ENCODE peak calls at places on chromosome 6, in nine cellular contexts. N is activated T-cell treated with anti-CD3 and anti-CD28 coated beads for 1 hour; U is T-helper 2 cell; B is stimulated activated naive B cell treated with anti-CD40 and anti-IgM and Interleukin-4, amounts not matched to agents 10 μg/mL and 1 μg/mL and 100 μg/mL, for 72 hours; F is NCI-H2081; O is GM13977; P is foreskin fibroblast; K is stimulated activated CD8-positive, alpha-beta memory T cell treated with anti-CD3 and anti-CD28 coated beads, Interleukin-7, amount 100 ng/mL, for 1 hour; V is NCI-H1930. I is an unnamed sample.

GRCh38 chr6:112760831-112761230 is 413.7 kb downstream of the RFPL4B start:
- DNase-seq in O (no peak), N (no peak), K (no peak), U (no peak), F (no peak), B (no peak), P (peak), V (no peak), I (no peak)

GRCh38 chr6:27327023-27327742 is 15.1 kb upstream of the POM121L2 start:
- DNase-seq in N (no peak), O (no peak), K (no peak), B (no peak), P (no peak), U (no peak), V (no peak), F (no peak), I (no peak)

GRCh38 chr6:90220273-90220672 is 76.4 kb downstream of the BACH2 start:
- DNase-seq in F (no peak), U (no peak), K (no peak), O (no peak), V (no peak), N (no peak), P (no peak), B (no peak), I (no peak)

GRCh38 chr6:26342106-26342999 is 22.6 kb upstream of the BTN3A2 start:
- DNase-seq in F (no peak), P (peak), B (no peak), O (peak), U (no peak), N (no peak), K (no peak), V (no peak), I (no peak)

GRCh38 chr6:110633731-110634130 is 157.3 kb upstream of the SLC22A16 start:
- DNase-seq in O (no peak), B (no peak), F (no peak), N (no peak), K (no peak), V (no peak), U (no peak), P (no peak), I (no peak)

GRCh38 chr6:56827908-56828649 is 126.8 kb upstream of the BEND6 start:
- DNase-seq in O (no peak), V (no peak), P (no peak), U (no peak), B (no peak), F (no peak), N (no peak), K (no peak), I (no peak)

GRCh38 chr6:66183982-66184555 is 477.0 kb upstream of the EYS start:
- DNase-seq in V (no peak), O (no peak), F (no peak), P (peak), N (no peak), K (no peak), U (no peak), B (no peak), I (no peak)

GRCh38 chr6:156563710-156564109 is 213.5 kb upstream of the ARID1B start:
- DNase-seq in N (no peak), K (no peak), P (no peak), F (peak), B (no peak), O (no peak), V (no peak), U (no peak), I (no peak)

GRCh38 chr6:35413911-35414310 is 38.2 kb upstream of the FANCE start:
- DNase-seq in P (no peak), U (no peak), N (no peak), F (no peak), O (no peak), K (no peak), V (no peak), B (no peak), I (no peak)

GRCh38 chr6:162229093-162229492 is 498.5 kb downstream of the PRKN start:
- DNase-seq in N (no peak), V (no peak), U (no peak), B (no peak), O (no peak), F (no peak), K (no peak), P (no peak), I (no peak)

GRCh38 chr6:97697450-97697849 is 414.4 kb upstream of the MMS22L start:
- DNase-seq in P (peak), O (no peak), B (no peak), V (no peak), N (no peak), F (no peak), U (no peak), K (no peak), I (no peak)

GRCh38 chr6:88921734-88922133 is 41.7 kb downstream of the RNGTT start:
- DNase-seq in U (no peak), N (no peak), F (no peak), P (no peak), B (no peak), K (no peak), O (no peak), V (no peak), I (no peak)

GRCh38 chr6:13474360-13474759 is 13.0 kb downstream of the GFOD1 start:
- DNase-seq in B (no peak), P (no peak), N (no peak), O (no peak), U (no peak), F (no peak), K (no peak), V (no peak), I (no peak)

GRCh38 chr6:29474996-29475395 is 12.8 kb downstream of the MAS1L start:
- DNase-seq in F (no peak), V (no peak), B (no peak), K (no peak), U (no peak), O (no peak), P (no peak), N (no peak), I (no peak)

GRCh38 chr6:474454-475185 is 83.1 kb downstream of the IRF4 start:
- DNase-seq in N (peak), B (peak), U (peak), V (no peak), K (peak), O (peak), P (no peak), F (no peak), I (peak)

GRCh38 chr6:8195714-8196104 is 93.4 kb upstream of the EEF1E1 start:
- DNase-seq in B (no peak), K (no peak), F (no peak), U (no peak), N (no peak), P (no peak), O (no peak), V (no peak), I (no peak)

GRCh38 chr6:56593801-56594318 is 48.8 kb downstream of the DST start:
- DNase-seq in P (peak), V (no peak), U (no peak), O (peak), B (peak), K (no peak), N (no peak), F (no peak), I (no peak)

GRCh38 chr6:72324591-72324990 is 297.3 kb upstream of the KCNQ5 start:
- DNase-seq in O (no peak), N (no peak), B (no peak), P (no peak), K (no peak), U (no peak), F (no peak), V (no peak), I (no peak)

GRCh38 chr6:52598123-52598823 is 21.4 kb upstream of the TRAM2 start:
- DNase-seq in N (no peak), U (no peak), B (peak), V (peak), F (no peak), O (no peak), P (peak), K (no peak), I (no peak)

GRCh38 chr6:142802124-142802523 is 142.9 kb downstream of the HIVEP2 start:
- DNase-seq in P (peak), B (no peak), U (no peak), O (no peak), N (no peak), F (no peak), K (no peak), V (no peak), I (no peak)

GRCh38 chr6:147752686-147753418 is 244.4 kb downstream of the SAMD5 start:
- DNase-seq in O (no peak), U (no peak), B (no peak), P (no peak), K (no peak), V (no peak), N (no peak), F (no peak), I (no peak)

GRCh38 chr6:96925290-96925687 is 761 bp downstream of the KLHL32 start:
- DNase-seq in F (no peak), V (no peak), P (peak), N (no peak), U (no peak), K (no peak), B (no peak), O (no peak), I (no peak)

GRCh38 chr6:13302751-13303667 is 25.3 kb downstream of the TBC1D7 start:
- DNase-seq in B (peak), V (no peak), U (no peak), K (peak), N (no peak), O (peak), F (peak), P (peak), I (peak)

I was measured in activated CD4-positive, CD25-positive, alpha-beta regulatory T cell treated with anti-CD3 and anti-CD28 coated beads, Interleukin-2, amount 50 U/mL, for 72 hours.